ENCODE peak calls at places on chromosomes 2 and 18, in five cellular contexts. One of them, this sample, is unnamed.

GRCh38 chr2:8456149-8457091 is 225.4 kb upstream of the ID2 start:
- DNase-seq in neural progenitor cell: no peak
- DNase-seq in fibroblast of the aortic adventitia: no peak
- DNase-seq in NCI-H460: no peak
- DNase-seq in EL: no peak
- DNase-seq in this sample: no peak

GRCh38 chr2:180910831-180911665 is 69.4 kb upstream of the UBE2E3 start:
- DNase-seq in neural progenitor cell: peak
- DNase-seq in NCI-H460: no peak
- DNase-seq in EL: no peak
- DNase-seq in fibroblast of the aortic adventitia: no peak
- DNase-seq in this sample: no peak

GRCh38 chr2:10552220-10552870 is 104.2 kb upstream of the ODC1 start:
- DNase-seq in neural progenitor cell: no peak
- DNase-seq in NCI-H460: no peak
- DNase-seq in EL: no peak
- DNase-seq in fibroblast of the aortic adventitia: peak
- DNase-seq in this sample: no peak

GRCh38 chr18:28768791-28769768 is 592.1 kb upstream of the CDH2 start:
- DNase-seq in fibroblast of the aortic adventitia: peak
- DNase-seq in NCI-H460: no peak
- DNase-seq in EL: no peak
- DNase-seq in neural progenitor cell: no peak
- DNase-seq in this sample: no peak

GRCh38 chr2:170147576-170147975 is 30.4 kb upstream of the MYO3B start:
- DNase-seq in NCI-H460: no peak
- DNase-seq in fibroblast of the aortic adventitia: no peak
- DNase-seq in EL: no peak
- DNase-seq in neural progenitor cell: no peak
- DNase-seq in this sample: no peak

GRCh38 chr2:112121682-112122254 is 16.4 kb upstream of the FBLN7 start:
- DNase-seq in NCI-H460: peak
- DNase-seq in fibroblast of the aortic adventitia: peak
- DNase-seq in EL: peak
- DNase-seq in neural progenitor cell: peak
- DNase-seq in this sample: peak

GRCh38 chr2:176383836-176384442 is 114.7 kb downstream of the MTX2 start:
- DNase-seq in fibroblast of the aortic adventitia: no peak
- DNase-seq in EL: no peak
- DNase-seq in NCI-H460: no peak
- DNase-seq in neural progenitor cell: no peak
- DNase-seq in this sample: no peak

GRCh38 chr2:102439065-102439695 is 16.2 kb downstream of the IL18RAP start:
- DNase-seq in neural progenitor cell: no peak
- DNase-seq in NCI-H460: no peak
- DNase-seq in EL: peak
- DNase-seq in fibroblast of the aortic adventitia: peak
- DNase-seq in this sample: peak

GRCh38 chr18:31247574-31248199 is 70.3 kb upstream of the DSG1 start:
- DNase-seq in fibroblast of the aortic adventitia: no peak
- DNase-seq in EL: no peak
- DNase-seq in neural progenitor cell: no peak
- DNase-seq in NCI-H460: no peak
- DNase-seq in this sample: no peak

GRCh38 chr2:56313541-56313940 is 129.8 kb downstream of the CCDC85A start:
- DNase-seq in EL: no peak
- DNase-seq in neural progenitor cell: no peak
- DNase-seq in NCI-H460: no peak
- DNase-seq in fibroblast of the aortic adventitia: no peak
- DNase-seq in this sample: no peak

GRCh38 chr2:152396051-152396511 is 61.1 kb downstream of the FMNL2 start:
- DNase-seq in fibroblast of the aortic adventitia: peak
- DNase-seq in NCI-H460: no peak
- DNase-seq in neural progenitor cell: no peak
- DNase-seq in EL: no peak
- DNase-seq in this sample: no peak

GRCh38 chr2:71782323-71782722 is 329.0 kb downstream of the DYSF start:
- DNase-seq in neural progenitor cell: no peak
- DNase-seq in EL: no peak
- DNase-seq in fibroblast of the aortic adventitia: no peak
- DNase-seq in NCI-H460: no peak
- DNase-seq in this sample: no peak

GRCh38 chr2:152762202-152762601 is 43.8 kb downstream of the ARL6IP6 start:
- DNase-seq in fibroblast of the aortic adventitia: peak
- DNase-seq in neural progenitor cell: peak
- DNase-seq in EL: peak
- DNase-seq in NCI-H460: no peak
- DNase-seq in this sample: no peak

GRCh38 chr2:139160838-139161237 is 380.6 kb upstream of the NXPH2 start:
- DNase-seq in neural progenitor cell: no peak
- DNase-seq in EL: no peak
- DNase-seq in fibroblast of the aortic adventitia: peak
- DNase-seq in NCI-H460: no peak
- DNase-seq in this sample: no peak

GRCh38 chr18:44594779-44595467 is 85.8 kb upstream of the SETBP1 start:
- DNase-seq in NCI-H460: no peak
- DNase-seq in EL: peak
- DNase-seq in fibroblast of the aortic adventitia: peak
- DNase-seq in neural progenitor cell: no peak
- DNase-seq in this sample: peak

GRCh38 chr18:22778996-22779395 is 154.1 kb upstream of the RBBP8 start:
- DNase-seq in neural progenitor cell: no peak
- DNase-seq in EL: peak
- DNase-seq in NCI-H460: no peak
- DNase-seq in fibroblast of the aortic adventitia: no peak
- DNase-seq in this sample: peak

GRCh38 chr18:45777393-45777792 is 48.1 kb upstream of the SIGLEC15 start:
- DNase-seq in neural progenitor cell: no peak
- DNase-seq in fibroblast of the aortic adventitia: peak
- DNase-seq in NCI-H460: no peak
- DNase-seq in EL: peak
- DNase-seq in this sample: peak

GRCh38 chr2:212940816-212941215 is 210.6 kb downstream of the IKZF2 start:
- DNase-seq in EL: no peak
- DNase-seq in NCI-H460: peak
- DNase-seq in fibroblast of the aortic adventitia: peak
- DNase-seq in neural progenitor cell: peak
- DNase-seq in this sample: peak

GRCh38 chr2:9693138-9693520 is 62.3 kb upstream of the YWHAQ start:
- DNase-seq in fibroblast of the aortic adventitia: peak
- DNase-seq in neural progenitor cell: no peak
- DNase-seq in NCI-H460: no peak
- DNase-seq in EL: peak
- DNase-seq in this sample: peak

GRCh38 chr2:121862286-121862685 is 106.8 kb downstream of the TSN start:
- DNase-seq in neural progenitor cell: no peak
- DNase-seq in NCI-H460: no peak
- DNase-seq in EL: no peak
- DNase-seq in fibroblast of the aortic adventitia: no peak
- DNase-seq in this sample: no peak

GRCh38 chr2:216698291-216698690 is 2.9 kb upstream of the IGFBP5 start:
- DNase-seq in neural progenitor cell: no peak
- DNase-seq in EL: no peak
- DNase-seq in NCI-H460: no peak
- DNase-seq in fibroblast of the aortic adventitia: no peak
- DNase-seq in this sample: no peak

GRCh38 chr2:175207741-175208438 is 26.4 kb upstream of the ATP5MC3 start:
- DNase-seq in NCI-H460: no peak
- DNase-seq in fibroblast of the aortic adventitia: peak
- DNase-seq in EL: no peak
- DNase-seq in neural progenitor cell: no peak
- DNase-seq in this sample: no peak

GRCh38 chr2:233413529-233414272 is 59.4 kb downstream of the DGKD start:
- DNase-seq in neural progenitor cell: no peak
- DNase-seq in fibroblast of the aortic adventitia: peak
- DNase-seq in EL: peak
- DNase-seq in NCI-H460: peak
- DNase-seq in this sample: peak

GRCh38 chr2:100104718-100105677 is 37.4 kb downstream of the AFF3 start:
- DNase-seq in neural progenitor cell: peak
- DNase-seq in EL: peak
- DNase-seq in fibroblast of the aortic adventitia: no peak
- DNase-seq in NCI-H460: no peak
- DNase-seq in this sample: no peak

GRCh38 chr2:200585730-200586643 is at the start of gene AOX1:
- DNase-seq in fibroblast of the aortic adventitia: peak
- DNase-seq in EL: peak
- DNase-seq in NCI-H460: no peak
- DNase-seq in neural progenitor cell: peak
- DNase-seq in this sample: no peak

GRCh38 chr2:65436825-65437221 is 4.4 kb upstream of the SPRED2 start:
- DNase-seq in NCI-H460: no peak
- DNase-seq in fibroblast of the aortic adventitia: no peak
- DNase-seq in EL: no peak
- DNase-seq in neural progenitor cell: peak
- DNase-seq in this sample: no peak

GRCh38 chr2:85353876-85354285 is 447 bp downstream of the RETSAT start:
- DNase-seq in neural progenitor cell: peak
- DNase-seq in NCI-H460: no peak
- DNase-seq in fibroblast of the aortic adventitia: peak
- DNase-seq in EL: peak
- DNase-seq in this sample: peak

GRCh38 chr18:22300665-22301636 is 116.8 kb downstream of the CTAGE1 start:
- DNase-seq in fibroblast of the aortic adventitia: peak
- DNase-seq in NCI-H460: no peak
- DNase-seq in EL: peak
- DNase-seq in neural progenitor cell: no peak
- DNase-seq in this sample: peak

GRCh38 chr2:25819597-25820039 is 58.7 kb downstream of the ASXL2 start:
- DNase-seq in fibroblast of the aortic adventitia: peak
- DNase-seq in neural progenitor cell: no peak
- DNase-seq in EL: no peak
- DNase-seq in NCI-H460: no peak
- DNase-seq in this sample: no peak

GRCh38 chr18:50113726-50114125 is 81.2 kb downstream of the MYO5B start:
- DNase-seq in fibroblast of the aortic adventitia: no peak
- DNase-seq in NCI-H460: no peak
- DNase-seq in EL: no peak
- DNase-seq in neural progenitor cell: no peak
- DNase-seq in this sample: no peak

GRCh38 chr2:240247868-240248820 is 107.7 kb upstream of the OTOS start:
- DNase-seq in neural progenitor cell: no peak
- DNase-seq in fibroblast of the aortic adventitia: no peak
- DNase-seq in NCI-H460: no peak
- DNase-seq in EL: no peak
- DNase-seq in this sample: no peak

GRCh38 chr2:2123259-2123658 is 207.8 kb downstream of the MYT1L start:
- DNase-seq in EL: no peak
- DNase-seq in fibroblast of the aortic adventitia: no peak
- DNase-seq in NCI-H460: no peak
- DNase-seq in neural progenitor cell: no peak
- DNase-seq in this sample: no peak

GRCh38 chr18:79487198-79488165 is 91.8 kb downstream of the NFATC1 start:
- DNase-seq in NCI-H460: no peak
- DNase-seq in EL: no peak
- DNase-seq in fibroblast of the aortic adventitia: no peak
- DNase-seq in neural progenitor cell: no peak
- DNase-seq in this sample: no peak

GRCh38 chr2:65564299-65564698 is 131.9 kb upstream of the SPRED2 start:
- DNase-seq in fibroblast of the aortic adventitia: no peak
- DNase-seq in EL: no peak
- DNase-seq in NCI-H460: no peak
- DNase-seq in neural progenitor cell: no peak
- DNase-seq in this sample: no peak

GRCh38 chr2:54723300-54724149 is at the start of gene EML6:
- DNase-seq in EL: peak
- DNase-seq in NCI-H460: peak
- DNase-seq in fibroblast of the aortic adventitia: peak
- DNase-seq in neural progenitor cell: peak
- DNase-seq in this sample: peak

GRCh38 chr2:112583497-112584133 is 794 bp upstream of the CHCHD5 start:
- DNase-seq in fibroblast of the aortic adventitia: no peak
- DNase-seq in NCI-H460: peak
- DNase-seq in EL: no peak
- DNase-seq in neural progenitor cell: peak
- DNase-seq in this sample: no peak

GRCh38 chr2:156476516-156477206 is 40.5 kb downstream of the GPD2 start:
- DNase-seq in NCI-H460: no peak
- DNase-seq in EL: peak
- DNase-seq in fibroblast of the aortic adventitia: peak
- DNase-seq in neural progenitor cell: no peak
- DNase-seq in this sample: peak

This sample was measured in A172.